ENCODE peak calls at places on chromosomes 2 and 18, in five cellular contexts. L is Karpas-422, T is T-helper 17 cell, P is caudate nucleus, M is left kidney. Y is an unnamed sample.

GRCh38 chr2:66127656-66128055 is 307.3 kb upstream of the MEIS1 start:
- DNase-seq in P (no peak), M (peak; percentile 58), T (no peak), L (no peak), Y (no peak)

GRCh38 chr18:52341617-52342381 is 1.8 kb downstream of the DCC start:
- DNase-seq in L (no peak), T (no peak), M (peak; percentile 81), P (peak; percentile 40), Y (peak; percentile 38)

GRCh38 chr2:80499095-80499494 is 194.5 kb upstream of the LRRTM1 start:
- DNase-seq in T (no peak), L (peak; percentile 87), M (peak; percentile 71), P (no peak), Y (no peak)

GRCh38 chr2:219758907-219759680 is 131.7 kb downstream of the SLC4A3 start:
- DNase-seq in P (no peak), M (no peak), L (no peak), T (no peak), Y (no peak)

GRCh38 chr2:51219468-51219867 is 187.5 kb upstream of the NRXN1 start:
- DNase-seq in L (no peak), P (no peak), M (no peak), T (no peak), Y (no peak)

GRCh38 chr2:127526940-127527804 is 883 bp upstream of the IWS1 start:
- DNase-seq in P (no peak), T (no peak), M (no peak), L (peak; percentile 49), Y (peak; percentile 0)

GRCh38 chr2:95352291-95353054 is 50.0 kb upstream of the FAHD2A start:
- DNase-seq in T (no peak), M (no peak), L (no peak), P (no peak), Y (no peak)

GRCh38 chr2:106130251-106130998 is 63.7 kb downstream of the UXS1 start:
- DNase-seq in P (no peak), M (no peak), T (no peak), L (peak; percentile 63), Y (no peak)

GRCh38 chr2:238162516-238163441 is 4.0 kb downstream of the ERFE start:
- DNase-seq in M (no peak), T (no peak), P (no peak), L (no peak), Y (no peak)

GRCh38 chr18:657311-657997 is at the start of gene TYMS:
- DNase-seq in L (peak; percentile 84), T (peak; percentile 11), M (peak; percentile 94), P (no peak), Y (peak; percentile 59)

GRCh38 chr2:216066255-216066654 is 15.4 kb downstream of the PECR start:
- DNase-seq in M (peak; percentile 21), T (no peak), P (no peak), L (no peak), Y (no peak)

GRCh38 chr2:26170795-26171194 is 2.1 kb upstream of the GAREM2 start:
- DNase-seq in L (no peak), T (no peak), M (no peak), P (no peak), Y (no peak)

Y was measured in NCI-H1105.